ENCODE peak calls at places on chromosomes 3 and 15, in four cellular contexts. T is SIG-M5, V is GM10248, K is A549. A is an unnamed sample.

GRCh38 chr3:182606905-182607504 is 186.3 kb upstream of the ATP11B start:
- DNase-seq in V (no peak), K (no peak), T (no peak), A (no peak)

GRCh38 chr15:66068801-66069200 is 184.7 kb downstream of the MEGF11 start:
- DNase-seq in V (no peak), T (no peak), K (no peak), A (no peak)

GRCh38 chr3:21942328-21942727 is 191.3 kb upstream of the ZNF385D start:
- DNase-seq in T (no peak), V (no peak), K (no peak), A (no peak)

GRCh38 chr3:47824541-47825473 is 21.9 kb downstream of the DHX30 start:
- DNase-seq in K (peak; percentile 81), V (peak; percentile 96), T (no peak), A (peak; percentile 34)

GRCh38 chr15:60704717-60705116 is 225.8 kb upstream of the ICE2 start:
- DNase-seq in V (no peak), K (no peak), T (no peak), A (no peak)

GRCh38 chr3:120908030-120908802 is at the start of gene STXBP5L:
- DNase-seq in V (peak; percentile 68), K (peak; percentile 71), T (no peak), A (peak; percentile 16)

GRCh38 chr3:154779571-154779970 is 300.5 kb upstream of the MME start:
- DNase-seq in K (no peak), T (no peak), V (no peak), A (no peak)

GRCh38 chr3:28117598-28117997 is 123.8 kb upstream of the CMC1 start:
- DNase-seq in T (no peak), K (no peak), V (no peak), A (no peak)

GRCh38 chr15:39140060-39140604 is 440.7 kb upstream of the THBS1 start:
- DNase-seq in V (no peak), K (peak; percentile 91), T (no peak), A (no peak)

GRCh38 chr15:57114070-57114469 is 195.6 kb downstream of the TCF12 start:
- DNase-seq in V (no peak), T (no peak), K (no peak), A (no peak)

GRCh38 chr3:179236676-179237301 is 14.1 kb downstream of the KCNMB3 start:
- DNase-seq in T (no peak), V (no peak), K (no peak), A (no peak)

GRCh38 chr15:31338318-31338878 is 11.8 kb downstream of the KLF13 start:
- DNase-seq in T (no peak), K (no peak), V (peak; percentile 47), A (no peak)

A was measured in GM12864.